ENCODE peak calls at places on chromosomes 1 and 21, in nine cellular contexts. S, F, B, P, M, Y, C, H and A are unnamed samples.

GRCh38 chr1:109827986-109828385 is 64.3 kb upstream of the EPS8L3 start:
- DNase-seq in C (no peak), Y (no peak), P (no peak), F (no peak), H (no peak), S (no peak), B (no peak), M (no peak), A (no peak)

GRCh38 chr1:201020040-201020591 is 3.4 kb downstream of the KIF21B start:
- DNase-seq in B (no peak), P (no peak), Y (no peak), H (no peak), C (no peak), S (no peak), F (no peak), M (no peak), A (peak)

GRCh38 chr1:38296047-38296446 is 249.5 kb upstream of the POU3F1 start:
- DNase-seq in Y (no peak), B (no peak), F (no peak), P (no peak), H (no peak), M (no peak), S (no peak), C (no peak), A (no peak)

GRCh38 chr1:164608651-164609057 is 49.7 kb downstream of the PBX1 start:
- DNase-seq in B (no peak), S (no peak), C (no peak), F (no peak), Y (no peak), H (no peak), P (no peak), M (peak), A (no peak)

GRCh38 chr1:93908394-93909145 is 660 bp downstream of the GCLM start:
- DNase-seq in Y (no peak), B (peak), P (peak), S (peak), F (no peak), C (peak), M (peak), H (peak), A (peak)

GRCh38 chr1:168084396-168085231 is 52.1 kb downstream of the GPR161 start:
- DNase-seq in Y (peak), P (peak), M (peak), H (peak), C (peak), F (peak), B (peak), S (peak), A (peak)

GRCh38 chr1:17204546-17205440 is at the start of gene PADI1:
- DNase-seq in C (no peak), H (no peak), Y (no peak), B (no peak), F (no peak), M (no peak), S (no peak), P (no peak), A (no peak)

GRCh38 chr1:98929456-98929855 is 75.2 kb downstream of the PLPPR5 start:
- DNase-seq in S (no peak), H (no peak), M (no peak), C (no peak), B (no peak), F (no peak), P (no peak), Y (no peak), A (no peak)

GRCh38 chr1:53025034-53025777 is 36.8 kb upstream of the PODN start:
- DNase-seq in Y (no peak), M (peak), P (no peak), S (peak), F (no peak), C (peak), B (no peak), H (peak), A (peak)

GRCh38 chr1:94071956-94072355 is 49.0 kb downstream of the ABCA4 start:
- DNase-seq in F (no peak), B (no peak), P (no peak), Y (no peak), C (no peak), H (no peak), M (no peak), S (no peak), A (no peak)

GRCh38 chr21:18023099-18023498 is 203.9 kb upstream of the C21orf91 start:
- DNase-seq in B (no peak), M (no peak), H (no peak), P (no peak), F (no peak), S (no peak), Y (no peak), C (peak), A (no peak)

GRCh38 chr1:92365378-92366044 is 66.7 kb downstream of the RPAP2 start:
- DNase-seq in B (no peak), M (no peak), P (no peak), H (no peak), F (no peak), C (no peak), Y (no peak), S (no peak), A (no peak)